ENCODE peak calls at places on chromosomes 4 and X, in seven cellular contexts. One of them, this sample, is unnamed.

GRCh38 chr4:22688236-22688635 is 4.5 kb upstream of the GBA3 start:
- DNase-seq in K562: no peak
- DNase-seq in A549: no peak
- DNase-seq in small intestine: no peak
- DNase-seq in breast epithelium: no peak
- DNase-seq in heart left ventricle: no peak
- DNase-seq in aorta: no peak
- DNase-seq in this sample: no peak

GRCh38 chrX:43644124-43644701 is 11.9 kb upstream of the MAOA start:
- DNase-seq in K562: no peak
- DNase-seq in A549: peak; percentile 43
- DNase-seq in small intestine: no peak
- DNase-seq in breast epithelium: no peak
- DNase-seq in heart left ventricle: no peak
- DNase-seq in aorta: no peak
- DNase-seq in this sample: no peak

GRCh38 chr4:150543042-150543441 is 38.9 kb upstream of the MAB21L2 start:
- DNase-seq in K562: peak; percentile 19
- DNase-seq in A549: no peak
- DNase-seq in small intestine: no peak
- DNase-seq in breast epithelium: no peak
- DNase-seq in heart left ventricle: no peak
- DNase-seq in aorta: no peak
- DNase-seq in this sample: no peak

GRCh38 chr4:53974561-53974960 is 89.8 kb downstream of the CHIC2 start:
- DNase-seq in K562: no peak
- DNase-seq in A549: no peak
- DNase-seq in small intestine: no peak
- DNase-seq in breast epithelium: no peak
- DNase-seq in heart left ventricle: no peak
- DNase-seq in aorta: no peak
- DNase-seq in this sample: no peak

GRCh38 chr4:24495388-24495787 is 89.0 kb downstream of the DHX15 start:
- DNase-seq in K562: no peak
- DNase-seq in A549: no peak
- DNase-seq in small intestine: no peak
- DNase-seq in breast epithelium: no peak
- DNase-seq in heart left ventricle: no peak
- DNase-seq in aorta: no peak
- DNase-seq in this sample: no peak

GRCh38 chr4:14726441-14727405 is 275.6 kb upstream of the CPEB2 start:
- DNase-seq in K562: no peak
- DNase-seq in A549: peak; percentile 80
- DNase-seq in small intestine: no peak
- DNase-seq in breast epithelium: no peak
- DNase-seq in heart left ventricle: no peak
- DNase-seq in aorta: no peak
- DNase-seq in this sample: no peak

GRCh38 chr4:54683616-54684346 is 26.0 kb downstream of the KIT start:
- DNase-seq in K562: no peak
- DNase-seq in A549: peak; percentile 20
- DNase-seq in small intestine: peak; percentile 24
- DNase-seq in breast epithelium: no peak
- DNase-seq in heart left ventricle: no peak
- DNase-seq in aorta: no peak
- DNase-seq in this sample: no peak

GRCh38 chrX:97399400-97399799 is 515.7 kb downstream of the RPA4 start:
- DNase-seq in K562: no peak
- DNase-seq in A549: peak; percentile 80
- DNase-seq in small intestine: no peak
- DNase-seq in breast epithelium: no peak
- DNase-seq in heart left ventricle: no peak
- DNase-seq in aorta: no peak
- DNase-seq in this sample: no peak

GRCh38 chr4:98113005-98113404 is 30.3 kb downstream of the STPG2 start:
- DNase-seq in K562: peak; percentile 8
- DNase-seq in A549: peak; percentile 20
- DNase-seq in small intestine: peak; percentile 12
- DNase-seq in breast epithelium: no peak
- DNase-seq in heart left ventricle: no peak
- DNase-seq in aorta: no peak
- DNase-seq in this sample: no peak

GRCh38 chr4:155617312-155617711 is 49.3 kb upstream of the GUCY1A1 start:
- DNase-seq in K562: no peak
- DNase-seq in A549: no peak
- DNase-seq in small intestine: no peak
- DNase-seq in breast epithelium: no peak
- DNase-seq in heart left ventricle: no peak
- DNase-seq in aorta: no peak
- DNase-seq in this sample: no peak

GRCh38 chr4:101123231-101123630 is 224.1 kb downstream of the PPP3CA start:
- DNase-seq in K562: no peak
- DNase-seq in A549: no peak
- DNase-seq in small intestine: no peak
- DNase-seq in breast epithelium: no peak
- DNase-seq in heart left ventricle: no peak
- DNase-seq in aorta: no peak
- DNase-seq in this sample: no peak

GRCh38 chr4:6992728-6993655 is 50.2 kb upstream of the TADA2B start:
- DNase-seq in K562: no peak
- DNase-seq in A549: no peak
- DNase-seq in small intestine: no peak
- DNase-seq in breast epithelium: no peak
- DNase-seq in heart left ventricle: no peak
- DNase-seq in aorta: no peak
- DNase-seq in this sample: no peak

GRCh38 chrX:49701323-49701722 is 5.5 kb upstream of the PAGE1 start:
- DNase-seq in K562: no peak
- DNase-seq in A549: no peak
- DNase-seq in small intestine: no peak
- DNase-seq in breast epithelium: no peak
- DNase-seq in heart left ventricle: no peak
- DNase-seq in aorta: no peak
- DNase-seq in this sample: no peak

GRCh38 chr4:153142700-153143438 is 61.4 kb upstream of the TRIM2 start:
- DNase-seq in K562: no peak
- DNase-seq in A549: peak; percentile 62
- DNase-seq in small intestine: peak; percentile 77
- DNase-seq in breast epithelium: peak; percentile 68
- DNase-seq in heart left ventricle: peak; percentile 62
- DNase-seq in aorta: peak; percentile 84
- DNase-seq in this sample: peak; percentile 8

GRCh38 chr4:154616731-154617130 is 4.3 kb upstream of the FGG start:
- DNase-seq in K562: no peak
- DNase-seq in A549: no peak
- DNase-seq in small intestine: peak; percentile 10
- DNase-seq in breast epithelium: no peak
- DNase-seq in heart left ventricle: no peak
- DNase-seq in aorta: no peak
- DNase-seq in this sample: no peak
- H3K4me3 ChIP-seq in K562: no peak overlapping the region
- H3K4me3 ChIP-seq in A549: no peak overlapping the region
- H3K4me3 ChIP-seq in small intestine: no peak overlapping the region
- H3K4me3 ChIP-seq in breast epithelium: no peak overlapping the region
- H3K4me3 ChIP-seq in heart left ventricle: no peak overlapping the region
- H3K4me3 ChIP-seq in aorta: no peak overlapping the region
- H3K4me3 ChIP-seq in this sample: no peak overlapping the region

DNA sequence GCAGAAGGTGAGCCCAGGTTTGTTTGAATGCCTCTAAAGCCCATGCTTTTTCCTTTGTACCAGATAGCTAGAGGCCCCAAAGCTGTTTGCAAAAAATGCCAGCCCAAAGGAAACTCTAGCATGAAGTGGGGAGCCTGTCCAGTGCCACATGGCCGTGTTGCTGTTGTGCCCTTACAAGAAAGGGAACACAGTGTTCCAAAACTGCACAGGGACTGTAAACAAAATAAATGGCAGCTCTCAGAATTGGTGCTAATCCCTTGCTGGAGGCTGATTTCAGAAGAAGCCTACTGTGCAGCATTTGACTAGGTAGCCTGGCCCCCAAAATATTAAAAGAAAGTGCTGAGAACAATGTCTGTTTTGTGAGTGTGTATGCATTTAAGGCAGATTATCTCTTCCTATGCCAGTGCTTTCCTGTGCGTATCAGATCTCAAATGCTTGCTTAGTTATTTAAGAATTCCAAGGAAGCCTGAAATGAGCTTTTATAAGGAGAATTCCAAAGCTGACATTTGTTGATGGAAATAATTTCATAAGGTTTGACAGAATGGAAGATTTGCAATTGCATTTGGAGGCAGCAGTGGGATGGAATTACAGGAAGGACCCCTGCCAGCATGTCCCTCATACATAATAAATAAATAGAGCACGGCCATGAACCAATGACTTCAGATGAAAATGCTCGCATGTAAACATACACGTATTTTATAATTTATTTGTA is 115.7 kb downstream of the IRF2 start:
- DNase-seq in K562: no peak
- DNase-seq in A549: no peak
- DNase-seq in small intestine: no peak
- DNase-seq in breast epithelium: no peak
- DNase-seq in heart left ventricle: no peak
- DNase-seq in aorta: no peak
- DNase-seq in this sample: peak; percentile 77
- H3K27ac ChIP-seq in K562: no peak overlapping the region
- H3K27ac ChIP-seq in A549: no peak overlapping the region
- H3K27ac ChIP-seq in small intestine: no peak overlapping the region
- H3K27ac ChIP-seq in breast epithelium: no peak overlapping the region
- H3K27ac ChIP-seq in heart left ventricle: no peak overlapping the region
- H3K27ac ChIP-seq in aorta: no peak overlapping the region
- H3K27ac ChIP-seq in this sample: peak overlapping the region; percentile 87

DNA sequence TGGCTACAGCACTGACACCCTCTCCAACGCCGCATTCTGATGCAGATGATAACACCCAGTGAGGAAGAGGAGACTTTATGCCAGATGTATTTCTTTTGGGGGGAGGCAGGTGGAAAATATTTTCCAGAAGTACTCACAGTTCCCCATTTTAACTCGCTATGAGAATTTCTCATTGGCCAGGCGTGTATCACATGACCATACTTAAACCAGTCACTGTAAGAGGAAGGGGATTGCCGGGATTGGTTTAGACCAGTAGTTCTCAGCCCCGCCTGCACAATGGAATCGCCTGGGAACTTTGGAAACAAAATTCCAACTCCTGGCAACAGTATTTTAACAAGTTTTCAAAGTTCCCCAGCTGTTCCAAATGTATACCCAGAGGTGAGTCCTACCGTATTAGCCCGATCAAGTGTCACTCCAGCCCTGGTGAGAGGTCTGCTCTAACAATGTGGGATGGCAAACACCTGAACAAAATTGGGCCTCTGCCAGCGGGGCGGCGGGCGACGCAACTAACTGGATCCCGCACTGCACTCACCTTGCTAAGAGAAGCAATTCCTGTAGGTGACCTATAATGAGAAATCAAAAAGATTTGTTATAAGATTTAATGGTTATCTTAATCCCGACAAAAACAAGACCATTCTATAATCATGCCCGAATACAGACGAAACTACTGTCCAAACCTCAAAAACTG is 2.9 kb upstream of the MSL3 start:
- DNase-seq in K562: no peak
- DNase-seq in A549: peak; percentile 52
- DNase-seq in small intestine: no peak
- DNase-seq in breast epithelium: no peak
- DNase-seq in heart left ventricle: no peak
- DNase-seq in aorta: no peak
- DNase-seq in this sample: no peak
- H3K4me1 ChIP-seq in K562: peaks cover 6% of the 10 kb centered on the region
- H3K4me1 ChIP-seq in A549: peaks cover 6% of the 10 kb centered on the region
- H3K4me1 ChIP-seq in small intestine: peaks cover 4% of the 10 kb centered on the region
- H3K4me1 ChIP-seq in breast epithelium: no peaks in the 10 kb centered on the region
- H3K4me1 ChIP-seq in heart left ventricle: no peaks in the 10 kb centered on the region
- H3K4me1 ChIP-seq in aorta: no peaks in the 10 kb centered on the region
- H3K4me1 ChIP-seq in this sample: no peaks in the 10 kb centered on the region

DNA sequence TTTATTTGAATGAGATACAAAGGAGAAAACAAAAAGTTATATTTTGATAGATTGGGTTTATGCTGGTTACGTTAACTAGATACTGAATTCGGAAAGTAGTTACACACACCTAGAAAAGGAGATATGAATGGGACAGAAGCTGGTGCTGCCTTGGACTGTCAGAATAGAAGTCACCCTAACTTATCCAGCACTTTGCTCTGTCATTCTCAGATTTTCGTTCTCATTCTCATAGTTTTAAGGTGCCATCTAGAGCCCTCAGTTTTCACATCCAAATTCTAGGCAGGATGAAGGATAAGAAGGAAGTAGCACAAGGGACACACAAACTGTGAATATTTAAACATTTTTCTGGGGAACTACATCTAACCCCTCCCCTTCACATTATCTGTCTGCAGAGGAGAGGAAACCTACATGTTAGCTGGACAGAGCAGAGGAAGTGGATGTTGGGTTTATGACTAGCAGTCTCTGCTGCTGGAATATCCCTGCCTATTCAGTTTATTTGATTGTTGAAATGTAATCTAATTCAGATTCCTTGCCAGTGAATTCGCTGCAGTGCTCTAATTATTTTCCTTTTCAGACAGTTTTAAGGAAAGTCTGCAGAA is 521.9 kb downstream of the FAT4 start:
- DNase-seq in K562: no peak
- DNase-seq in A549: no peak
- DNase-seq in small intestine: no peak
- DNase-seq in breast epithelium: no peak
- DNase-seq in heart left ventricle: no peak
- DNase-seq in aorta: no peak
- DNase-seq in this sample: no peak
- H3K4me3 ChIP-seq in K562: no peak overlapping the region
- H3K4me3 ChIP-seq in A549: no peak overlapping the region
- H3K4me3 ChIP-seq in small intestine: no peak overlapping the region
- H3K4me3 ChIP-seq in breast epithelium: no peak overlapping the region
- H3K4me3 ChIP-seq in heart left ventricle: no peak overlapping the region
- H3K4me3 ChIP-seq in aorta: no peak overlapping the region
- H3K4me3 ChIP-seq in this sample: no peak overlapping the region

DNA sequence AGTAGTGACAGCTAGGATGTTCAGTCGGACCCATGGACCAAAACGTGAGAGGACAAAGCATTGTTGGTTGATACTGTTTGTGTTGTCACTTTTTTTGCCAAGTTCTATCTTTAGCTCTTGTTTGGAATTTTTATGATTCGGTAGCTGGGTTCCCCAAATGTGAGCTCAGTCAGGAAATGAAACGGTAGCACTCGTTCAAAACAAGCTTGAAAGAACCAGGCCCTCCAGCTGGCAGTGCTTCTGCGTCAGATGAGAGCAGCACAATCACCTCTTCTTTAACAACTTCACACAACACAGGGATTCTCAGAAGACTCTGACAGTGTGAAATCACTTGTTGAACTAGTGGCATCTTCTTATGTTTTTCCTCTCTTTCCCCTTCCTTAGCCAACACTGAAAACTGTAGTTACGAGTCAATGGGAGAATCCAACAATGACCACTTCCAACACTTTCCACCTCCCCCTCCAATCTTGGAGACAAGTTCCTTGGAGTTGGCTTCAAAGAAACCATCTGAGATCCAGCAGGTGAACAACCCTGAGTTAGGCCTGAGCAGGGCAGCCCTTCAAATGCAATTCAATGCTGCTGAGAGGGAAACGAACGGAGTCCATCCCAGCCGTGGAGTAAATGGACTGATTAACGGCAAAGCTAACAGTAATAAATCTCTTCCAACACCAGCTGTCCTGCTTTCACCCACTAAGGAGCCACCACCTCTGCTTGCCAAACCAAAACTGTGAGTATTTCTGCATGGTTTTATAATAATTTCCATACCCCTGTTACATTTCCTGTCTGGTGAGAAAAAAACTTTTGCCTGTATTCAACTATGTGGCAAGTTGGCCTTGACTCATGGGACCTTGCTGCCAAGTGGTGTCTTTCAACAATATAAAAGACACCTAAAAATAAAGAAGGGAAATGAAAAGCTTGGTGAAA is 214.6 kb downstream of the PALLD start:
- DNase-seq in K562: no peak
- DNase-seq in A549: no peak
- DNase-seq in small intestine: no peak
- DNase-seq in breast epithelium: no peak
- DNase-seq in heart left ventricle: no peak
- DNase-seq in aorta: peak; percentile 68
- DNase-seq in this sample: peak; percentile 38
- H3K27ac ChIP-seq in K562: no peak overlapping the region
- H3K27ac ChIP-seq in A549: no peak overlapping the region
- H3K27ac ChIP-seq in small intestine: no peak overlapping the region
- H3K27ac ChIP-seq in breast epithelium: peak overlapping the region; percentile 49
- H3K27ac ChIP-seq in heart left ventricle: peak overlapping the region; percentile 78
- H3K27ac ChIP-seq in aorta: peak overlapping the region; percentile 96
- H3K27ac ChIP-seq in this sample: peak overlapping the region; percentile 72